ENCODE peak calls at places on chromosomes 16 and 17, in six cellular contexts. R is A549, M is kidney epithelial cell, A is thyroid gland, F is WTC11, H is GM12878. D is an unnamed sample.

GRCh38 chr17:82642022-82642421 is 6.2 kb downstream of the WDR45B start:
- DNase-seq in H (no peak), R (no peak), F (no peak), M (no peak), A (no peak), D (no peak)

GRCh38 chr17:70484050-70484449 is 314.7 kb downstream of the KCNJ2 start:
- DNase-seq in H (no peak), A (no peak), F (no peak), R (no peak), M (no peak), D (no peak)

GRCh38 chr16:78325532-78325931 is 226.1 kb downstream of the WWOX start:
- DNase-seq in A (no peak), R (no peak), F (no peak), H (no peak), M (no peak), D (no peak)

GRCh38 chr17:71636644-71637043 is 484.2 kb upstream of the SOX9 start:
- DNase-seq in R (no peak), M (no peak), F (no peak), A (no peak), H (no peak), D (no peak)

GRCh38 chr16:86714166-86714565 is 135.8 kb downstream of the FOXL1 start:
- DNase-seq in F (no peak), A (no peak), M (no peak), R (no peak), H (no peak), D (no peak)

GRCh38 chr16:73083271-73083670 is 35.3 kb upstream of the ZFHX3 start:
- DNase-seq in A (no peak), H (no peak), F (no peak), M (peak), R (no peak), D (no peak)

GRCh38 chr16:27464663-27465482 is 62.9 kb downstream of the IL21R start:
- DNase-seq in M (no peak), A (no peak), R (no peak), F (no peak), H (no peak), D (no peak)

GRCh38 chr17:40121191-40121885 is 433 bp upstream of the MSL1 start:
- DNase-seq in A (peak), F (no peak), R (peak), H (no peak), M (no peak), D (no peak)

GRCh38 chr17:10772425-10773380 is 31.2 kb downstream of the TMEM238L start:
- DNase-seq in F (peak), M (no peak), A (peak), R (peak), H (no peak), D (peak)

GRCh38 chr17:43983515-43984411 is 20.7 kb upstream of the NAGS start:
- DNase-seq in H (no peak), M (no peak), F (peak), A (peak), R (peak), D (no peak)

GRCh38 chr17:27608330-27609230 is 22.4 kb upstream of the LGALS9 start:
- DNase-seq in R (no peak), H (no peak), F (no peak), A (no peak), M (no peak), D (no peak)

GRCh38 chr17:80936218-80936617 is 55.4 kb upstream of the CHMP6 start:
- DNase-seq in H (no peak), R (no peak), M (no peak), F (no peak), A (no peak), D (no peak)

GRCh38 chr16:30041841-30042240 is 10.8 kb upstream of the TLCD3B start:
- DNase-seq in H (no peak), A (no peak), M (no peak), R (no peak), F (no peak), D (no peak)

GRCh38 chr17:29533976-29534375 is 32.9 kb downstream of the ABHD15 start:
- DNase-seq in A (no peak), R (no peak), M (no peak), F (no peak), H (no peak), D (no peak)

GRCh38 chr17:83103200-83103937 is 24.0 kb downstream of the METRNL start:
- DNase-seq in A (peak), M (no peak), R (peak), F (peak), H (no peak), D (no peak)

GRCh38 chr16:2016407-2016922 is 3.1 kb upstream of the NPW start:
- DNase-seq in R (no peak), M (no peak), F (peak), H (no peak), A (no peak), D (no peak)

GRCh38 chr16:58011652-58012051 is 10.4 kb downstream of the USB1 start:
- DNase-seq in M (no peak), F (no peak), H (no peak), R (no peak), A (no peak), D (no peak)

GRCh38 chr17:70169707-70170597 is 620 bp downstream of the KCNJ2 start:
- DNase-seq in F (no peak), A (no peak), R (no peak), M (no peak), H (no peak), D (no peak)

GRCh38 chr17:82889496-82890338 is 49.9 kb upstream of the ZNF750 start:
- DNase-seq in M (no peak), H (no peak), F (no peak), R (no peak), A (peak), D (peak)

GRCh38 chr16:9035986-9036385 is 55.5 kb upstream of the HAPSTR1 start:
- DNase-seq in H (no peak), M (no peak), R (no peak), A (no peak), F (no peak), D (no peak)

GRCh38 chr16:86992587-86992986 is 324.6 kb downstream of the C16orf95 start:
- DNase-seq in A (no peak), H (no peak), M (no peak), F (no peak), R (no peak), D (no peak)

GRCh38 chr17:41308251-41308917 is 725 bp downstream of the KRTAP16-1 start:
- DNase-seq in A (peak), H (peak), R (no peak), F (no peak), M (no peak), D (no peak)

GRCh38 chr16:19094542-19095365 is 19.0 kb upstream of the ITPRIPL2 start:
- DNase-seq in H (no peak), R (peak), F (no peak), A (no peak), M (no peak), D (no peak)

DNA sequence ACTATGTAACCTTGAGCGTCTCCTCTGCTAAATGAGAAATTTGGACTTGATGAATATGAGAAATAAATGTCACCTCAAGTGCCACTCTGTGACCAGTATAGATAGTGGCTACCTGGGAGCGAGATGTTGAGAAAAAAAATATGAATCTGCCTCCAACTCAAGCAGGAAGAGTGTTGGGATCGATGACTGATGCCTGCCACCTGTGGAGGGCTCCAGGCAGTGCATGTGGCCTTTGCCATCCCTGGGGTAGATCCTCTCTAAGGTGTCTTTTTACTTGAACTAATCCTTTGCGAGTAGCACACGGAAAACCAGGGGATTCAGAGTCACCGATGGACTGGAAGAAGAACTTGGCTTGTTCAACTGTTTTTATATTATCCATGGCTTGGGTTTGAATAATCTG is 9.4 kb downstream of the CCDC182 start:
- DNase-seq in H (no peak), F (peak), R (peak), A (no peak), M (no peak), D (no peak)
- TF ChIP-seq CTCF in H (peak), F (peak), R (peak), A (no peak), M (peak), D (no peak)

GRCh38 chr16:88121886-88122580 is 170.8 kb downstream of the BANP start:
- DNase-seq in M (no peak), F (no peak), R (no peak), H (no peak), A (no peak), D (no peak)
- TF ChIP-seq CTCF in M (no peak), F (no peak), R (no peak), H (no peak), A (no peak), D (no peak)

GRCh38 chr17:78675316-78675616 is 98.1 kb upstream of the DNAH17 start:
- DNase-seq in A (no peak), H (no peak), F (no peak), R (no peak), M (no peak), D (peak)

GRCh38 chr17:78674156-78674555 is 97.0 kb upstream of the DNAH17 start:
- DNase-seq in A (peak), F (no peak), R (no peak), H (no peak), M (no peak), D (peak)

GRCh38 chr17:78673395-78673794 is 96.2 kb upstream of the DNAH17 start:
- DNase-seq in H (no peak), A (no peak), M (no peak), R (no peak), F (no peak), D (peak)

GRCh38 chr17:78675836-78676235 is 98.6 kb upstream of the DNAH17 start:
- DNase-seq in M (no peak), F (no peak), A (no peak), R (no peak), H (no peak), D (no peak)

DNA sequence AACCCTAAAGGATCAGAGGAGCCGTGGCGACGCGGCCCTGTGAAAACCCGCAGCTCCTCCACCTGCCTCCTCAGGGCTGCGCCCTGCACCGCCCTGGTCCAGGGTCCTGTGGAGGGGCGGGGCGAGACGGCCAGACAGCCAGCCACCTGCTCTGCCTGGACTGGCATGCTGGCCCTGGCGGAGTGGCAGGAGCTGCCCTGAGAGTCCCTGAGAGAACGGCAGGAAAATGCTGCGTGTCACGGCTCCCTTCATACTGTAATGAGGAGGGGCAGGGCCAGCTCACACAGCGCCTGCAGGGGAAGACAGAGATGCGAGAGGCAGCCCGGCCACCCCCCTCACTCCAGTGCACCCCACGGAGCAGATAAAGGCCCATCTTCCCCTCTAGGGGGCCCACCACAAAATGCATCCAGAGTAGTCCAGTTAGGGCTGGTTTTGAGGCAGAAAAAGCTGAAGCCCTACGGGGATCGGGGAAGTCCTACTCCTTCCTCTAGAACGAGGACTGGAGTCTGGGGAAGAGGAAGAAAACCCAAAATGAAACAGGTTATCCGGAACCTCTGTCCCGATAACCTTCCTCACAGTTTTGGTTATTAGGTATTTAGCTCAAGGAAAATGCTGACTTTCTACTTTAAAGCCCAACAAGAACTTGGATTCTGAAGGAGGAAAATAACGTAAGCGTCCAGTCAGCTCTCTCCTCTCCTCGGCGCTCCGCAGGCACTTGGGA is 97.6 kb upstream of the DNAH17 start:
- DNase-seq in R (no peak), H (no peak), F (peak), A (peak), M (no peak), D (peak)
- TF ChIP-seq CTCF in R (no peak), H (no peak), F (no peak), A (no peak), M (no peak), D (no peak)

DNA sequence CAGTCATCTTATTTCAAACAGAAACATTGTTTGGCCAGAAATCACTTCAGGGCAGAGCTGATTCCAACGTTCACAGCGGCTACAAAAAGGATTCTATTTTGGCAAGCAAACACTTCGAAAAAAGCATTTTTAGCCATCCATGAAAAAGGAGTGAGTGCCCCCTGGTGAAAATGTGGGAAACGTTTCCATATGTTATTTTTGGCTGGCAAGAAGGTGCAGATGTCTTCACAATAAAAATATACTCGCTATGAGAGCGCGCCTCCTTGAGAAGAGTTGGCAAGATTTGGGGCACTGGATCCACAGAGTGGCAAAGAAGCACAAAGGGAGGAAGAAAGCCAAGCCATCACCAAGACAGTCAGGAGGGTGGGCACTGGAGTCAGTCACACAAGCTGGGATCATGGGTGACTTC is 191.1 kb downstream of the CHD9NB start:
- DNase-seq in H (no peak), R (peak), F (peak), A (no peak), M (no peak), D (no peak)
- TF ChIP-seq CTCF in H (no peak), R (peak), F (peak), A (no peak), M (peak), D (peak)

DNA sequence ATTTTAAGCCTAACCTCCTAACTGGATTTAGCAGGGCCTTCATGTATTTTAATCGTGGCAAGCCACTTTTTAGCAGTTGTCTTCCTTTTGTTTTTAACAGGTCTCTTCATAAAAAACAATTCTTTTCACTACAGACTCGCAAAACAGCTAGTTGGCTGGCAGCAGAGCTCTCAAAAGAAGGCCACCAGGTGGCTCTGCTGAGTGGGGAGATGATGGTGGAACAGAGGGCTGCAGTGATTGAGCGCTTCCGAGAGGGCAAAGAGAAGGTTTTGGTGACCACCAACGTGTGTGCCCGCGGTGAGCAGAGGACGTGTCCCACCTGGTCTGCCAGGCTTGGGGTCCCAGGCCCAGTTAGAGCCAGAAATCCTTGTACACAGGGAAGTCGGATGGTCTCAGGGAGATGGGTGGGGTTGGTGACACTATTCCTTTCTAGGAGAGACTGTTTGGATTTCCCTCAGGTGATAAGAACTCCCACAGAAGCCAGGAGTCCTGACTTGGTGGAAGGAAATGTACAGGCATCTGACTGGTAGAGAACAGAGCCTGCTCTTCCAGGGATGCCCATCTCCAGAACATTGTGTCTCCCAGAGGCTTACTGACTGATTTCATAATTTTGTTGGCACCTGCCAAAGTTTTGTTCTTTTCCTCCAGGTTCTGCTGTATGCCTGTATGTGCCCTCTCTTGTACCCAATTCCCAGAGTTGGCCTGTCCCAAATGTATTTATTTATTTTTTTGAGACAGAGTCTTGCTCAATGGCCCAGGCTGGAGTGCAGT is 14.9 kb upstream of the DDX19A start:
- DNase-seq in F (peak), R (no peak), A (no peak), H (no peak), M (no peak), D (no peak)
- TF ChIP-seq CTCF in F (no peak), R (peak), A (no peak), H (peak), M (peak), D (no peak)

GRCh38 chr16:85628651-85629050 is 15.5 kb downstream of the GSE1 start:
- DNase-seq in A (no peak), M (no peak), H (no peak), R (no peak), F (no peak), D (no peak)
- TF ChIP-seq CTCF in A (no peak), M (no peak), H (no peak), R (no peak), F (no peak), D (no peak)

DNA sequence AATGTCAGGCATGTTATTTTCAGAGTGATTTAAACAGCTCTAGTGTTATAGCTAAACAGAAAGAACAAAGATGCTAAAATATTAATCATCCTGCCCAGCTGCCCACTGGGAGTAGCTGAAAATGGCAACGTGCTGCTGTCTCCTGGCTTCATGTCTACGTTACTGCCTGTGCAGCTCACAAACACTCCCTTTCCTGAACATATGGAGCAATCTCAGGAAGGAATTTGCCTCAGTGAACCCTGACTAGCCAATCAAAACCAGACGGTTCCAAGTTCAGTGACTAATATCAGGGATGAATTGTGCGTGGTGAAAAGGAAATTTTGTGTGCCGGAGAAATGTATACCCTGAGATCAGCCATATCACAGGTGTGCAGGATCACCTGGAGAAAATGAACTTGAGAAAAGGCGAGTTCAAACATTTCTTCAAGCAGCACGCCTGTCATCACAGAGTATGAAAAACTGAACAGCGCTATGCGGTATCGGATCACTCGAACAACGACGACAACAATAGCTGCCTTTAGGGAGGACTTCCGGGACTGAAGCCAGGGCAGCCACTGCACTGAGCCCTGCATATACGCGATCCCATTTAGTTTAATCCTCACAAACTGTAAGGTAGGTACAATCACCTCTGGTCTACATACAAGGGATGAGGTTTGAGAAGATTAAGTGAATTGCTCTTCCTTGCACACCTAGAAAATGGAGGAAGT is 110.3 kb downstream of the STX8 start:
- DNase-seq in R (no peak), F (no peak), A (no peak), M (no peak), H (no peak), D (no peak)
- TF ChIP-seq CTCF in R (no peak), F (no peak), A (no peak), M (no peak), H (no peak), D (no peak)

D was measured in pancreas.